ENCODE peak calls at places on chromosome 22, in seven cellular contexts. L is HepG2, P is K562, A is GM12878, J is HCT116, S is H1, I is SK-N-SH. M is an unnamed sample.

GRCh38 chr22:17822087-17822486 is 47.8 kb upstream of the BID start:
- DNase-seq in I (no peak), J (no peak), P (no peak), L (no peak), S (no peak), A (no peak), M (no peak)

GRCh38 chr22:27242917-27243589 is 558.5 kb downstream of the MN1 start:
- DNase-seq in J (no peak), S (no peak), L (no peak), I (no peak), P (no peak), A (no peak), M (no peak)

GRCh38 chr22:42803454-42803853 is 53.6 kb downstream of the ARFGAP3 start:
- DNase-seq in L (no peak), J (no peak), S (no peak), I (peak; percentile 63), A (no peak), P (no peak), M (no peak)

GRCh38 chr22:47337161-47337621 is 574.7 kb downstream of the TBC1D22A start:
- DNase-seq in L (peak; percentile 39), I (no peak), S (no peak), A (no peak), P (no peak), J (peak; percentile 76), M (peak; percentile 80)

GRCh38 chr22:49760630-49761571 is 66.8 kb downstream of the BRD1 start:
- DNase-seq in J (no peak), I (no peak), S (no peak), L (no peak), A (peak; percentile 64), P (no peak), M (no peak)

GRCh38 chr22:44682556-44683168 is 19.3 kb upstream of the PRR5 start:
- DNase-seq in I (no peak), P (no peak), S (no peak), A (no peak), J (no peak), L (no peak), M (no peak)

GRCh38 chr22:17350292-17350691 is 19.0 kb upstream of the CECR2 start:
- DNase-seq in I (no peak), S (no peak), P (no peak), L (no peak), J (no peak), A (no peak), M (no peak)

GRCh38 chr22:45866398-45867117 is 110.4 kb downstream of the WNT7B start:
- DNase-seq in L (no peak), A (no peak), I (peak; percentile 56), S (no peak), J (no peak), P (no peak), M (no peak)

GRCh38 chr22:46352691-46353386 is 17.3 kb downstream of the TRMU start:
- DNase-seq in L (no peak), J (no peak), S (no peak), I (no peak), A (no peak), P (no peak), M (no peak)

GRCh38 chr22:49333206-49333605 is 494.5 kb downstream of the BRD1 start:
- DNase-seq in P (no peak), S (no peak), L (no peak), J (no peak), A (no peak), I (no peak), M (no peak)

GRCh38 chr22:17264321-17265052 is 45.3 kb upstream of the ADA2 start:
- DNase-seq in A (no peak), L (no peak), P (no peak), J (no peak), I (peak; percentile 51), S (no peak), M (peak; percentile 25)

GRCh38 chr22:44361391-44362126 is 48.8 kb upstream of the SHISAL1 start:
- DNase-seq in J (no peak), P (no peak), S (no peak), A (no peak), I (no peak), L (no peak), M (peak; percentile 13)

GRCh38 chr22:50146440-50147228 is 23.9 kb upstream of the PANX2 start:
- DNase-seq in J (peak; percentile 32), A (no peak), S (no peak), L (peak; percentile 87), I (peak; percentile 81), P (peak; percentile 58), M (peak; percentile 69)

GRCh38 chr22:44972363-44973083 is 37.3 kb downstream of the PHF21B start:
- DNase-seq in P (no peak), A (no peak), L (no peak), J (no peak), S (no peak), I (no peak), M (no peak)

GRCh38 chr22:46929689-46930225 is 167.3 kb downstream of the TBC1D22A start:
- DNase-seq in P (no peak), L (no peak), A (no peak), I (no peak), S (no peak), J (no peak), M (no peak)

GRCh38 chr22:41682033-41682807 is 6.4 kb downstream of the SNU13 start:
- DNase-seq in I (peak; percentile 85), L (peak; percentile 80), A (peak; percentile 66), S (no peak), P (peak; percentile 87), J (peak; percentile 73), M (no peak)

GRCh38 chr22:50176850-50177536 is 6.5 kb downstream of the PANX2 start:
- DNase-seq in P (no peak), I (no peak), L (no peak), S (no peak), A (no peak), J (no peak), M (no peak)

GRCh38 chr22:47124946-47125345 is 362.5 kb downstream of the TBC1D22A start:
- DNase-seq in S (no peak), J (no peak), L (no peak), I (no peak), A (no peak), P (no peak), M (no peak)

GRCh38 chr22:49735411-49736311 is 92.0 kb downstream of the BRD1 start:
- DNase-seq in S (no peak), J (no peak), P (peak; percentile 69), L (no peak), I (peak; percentile 76), A (no peak), M (peak; percentile 65)

GRCh38 chr22:35575116-35575748 is 34.6 kb downstream of the RASD2 start:
- DNase-seq in L (no peak), J (no peak), P (peak; percentile 47), A (no peak), I (peak; percentile 57), S (no peak), M (no peak)

GRCh38 chr22:30209642-30210041 is 36.9 kb downstream of the LIF start:
- DNase-seq in S (no peak), P (no peak), L (no peak), A (no peak), I (no peak), J (no peak), M (no peak)

GRCh38 chr22:30208631-30209603 is 37.6 kb downstream of the LIF start:
- DNase-seq in I (peak; percentile 61), J (no peak), A (no peak), S (no peak), L (peak; percentile 65), P (peak; percentile 84), M (no peak)

GRCh38 chr22:30204742-30205111 is 41.8 kb downstream of the LIF start:
- DNase-seq in P (no peak), A (no peak), I (peak; percentile 80), S (no peak), L (no peak), J (no peak), M (no peak)

GRCh38 chr22:30205281-30206115 is 41.1 kb downstream of the LIF start:
- DNase-seq in P (no peak), S (no peak), A (no peak), L (peak; percentile 40), J (no peak), I (peak; percentile 48), M (no peak)

GRCh38 chr22:30206964-30207363 is 39.6 kb downstream of the LIF start:
- DNase-seq in J (peak; percentile 78), I (peak; percentile 38), P (no peak), A (no peak), L (peak; percentile 85), S (no peak), M (peak; percentile 45)
- TF ChIP-seq JUND in J (no peak), I (peak; percentile 94), P (no peak), A (no peak), L (peak; percentile 73), S (no peak), M (no peak)

GRCh38 chr22:20011123-20011992 is 5.3 kb downstream of the ARVCF start:
- DNase-seq in I (no peak), P (no peak), A (no peak), J (no peak), S (no peak), L (no peak), M (no peak)

GRCh38 chr22:20011993-20012740 is 4.5 kb downstream of the ARVCF start:
- DNase-seq in I (no peak), S (no peak), L (no peak), A (no peak), J (no peak), P (no peak), M (no peak)

GRCh38 chr22:20009582-20010306 is 6.9 kb downstream of the ARVCF start:
- DNase-seq in S (no peak), L (no peak), A (no peak), I (peak; percentile 80), J (no peak), P (no peak), M (no peak)

GRCh38 chr22:20009018-20009482 is 7.6 kb downstream of the ARVCF start:
- DNase-seq in J (no peak), S (no peak), P (no peak), I (peak; percentile 53), A (no peak), L (no peak), M (no peak)

GRCh38 chr22:20010307-20011122 is 6.1 kb downstream of the ARVCF start:
- DNase-seq in J (no peak), L (peak; percentile 79), P (peak; percentile 68), A (no peak), S (no peak), I (no peak), M (no peak)
- TF ChIP-seq JUND in J (no peak), L (no peak), P (peak; percentile 66), A (no peak), S (no peak), I (no peak), M (no peak)

GRCh38 chr22:40009953-40010751 is 15.4 kb downstream of the FAM83F start:
- DNase-seq in L (no peak), A (no peak), J (no peak), S (no peak), P (no peak), I (no peak), M (no peak)
- TF ChIP-seq JUND in L (no peak), A (no peak), J (no peak), S (no peak), P (no peak), I (no peak), M (no peak)

GRCh38 chr22:34490911-34491310 is 570.6 kb upstream of the LARGE1 start:
- DNase-seq in L (no peak), J (no peak), I (no peak), S (no peak), A (no peak), P (no peak), M (no peak)

GRCh38 chr22:34493471-34493870 is 572.5 kb upstream of the ISX start:
- DNase-seq in L (no peak), P (no peak), S (no peak), A (no peak), I (no peak), J (no peak), M (no peak)

GRCh38 chr22:34489861-34490260 is 569.6 kb upstream of the LARGE1 start:
- DNase-seq in I (no peak), J (no peak), L (no peak), S (no peak), P (no peak), A (no peak), M (no peak)
- TF ChIP-seq JUND in I (no peak), J (no peak), L (no peak), S (no peak), P (no peak), A (no peak), M (no peak)

M was measured in T47D.